ENCODE peak calls at places on chromosomes 1 and 21, in seven cellular contexts. X is GM12878, S is HCT116, Z is K562, D is HepG2, L is SK-N-SH, K is H1. I is an unnamed sample.

GRCh38 chr1:187027259-187027658 is 198.5 kb downstream of the PLA2G4A start:
- DNase-seq in X (no peak), S (no peak), Z (no peak), D (no peak), L (no peak), K (no peak), I (no peak)

GRCh38 chr21:38323721-38324591 is 67.2 kb downstream of the KCNJ15 start:
- DNase-seq in X (no peak), S (no peak), Z (no peak), D (no peak), L (no peak), K (no peak), I (no peak)

GRCh38 chr1:64721576-64722145 is 23.2 kb upstream of the RAVER2 start:
- DNase-seq in X (no peak), S (no peak), Z (no peak), D (no peak), L (no peak), K (no peak), I (no peak)

GRCh38 chr1:218384576-218384975 is 39.4 kb downstream of the TGFB2 start:
- DNase-seq in X (no peak), S (no peak), Z (peak; percentile 7), D (no peak), L (no peak), K (no peak), I (no peak)

GRCh38 chr1:59926381-59927243 is at the start of gene CYP2J2:
- DNase-seq in X (peak; percentile 4), S (peak; percentile 10), Z (peak; percentile 4), D (no peak), L (peak; percentile 82), K (peak; percentile 76), I (peak; percentile 52)

GRCh38 chr21:32137266-32137665 is 141.6 kb downstream of the MIS18A start:
- DNase-seq in X (peak; percentile 5), S (no peak), Z (no peak), D (no peak), L (no peak), K (peak; percentile 1), I (peak; percentile 20)

GRCh38 chr1:181134543-181135461 is 46.3 kb downstream of the IER5 start:
- DNase-seq in X (peak; percentile 91), S (no peak), Z (no peak), D (no peak), L (peak; percentile 55), K (no peak), I (no peak)

GRCh38 chr1:239170828-239171227 is 215.5 kb upstream of the CHRM3 start:
- DNase-seq in X (no peak), S (no peak), Z (no peak), D (no peak), L (no peak), K (no peak), I (no peak)

GRCh38 chr1:208516780-208517179 is 272.6 kb upstream of the PLXNA2 start:
- DNase-seq in X (no peak), S (no peak), Z (no peak), D (no peak), L (no peak), K (no peak), I (no peak)

GRCh38 chr1:28421744-28422143 is 52.2 kb downstream of the PHACTR4 start:
- DNase-seq in X (no peak), S (no peak), Z (no peak), D (no peak), L (no peak), K (no peak), I (no peak)

GRCh38 chr1:23592209-23592905 is 33.1 kb upstream of the ID3 start:
- DNase-seq in X (no peak), S (no peak), Z (no peak), D (no peak), L (no peak), K (no peak), I (no peak)

GRCh38 chr1:157838966-157839365 is 2.6 kb downstream of the CD5L start:
- DNase-seq in X (no peak), S (no peak), Z (no peak), D (no peak), L (no peak), K (no peak), I (no peak)

DNA sequence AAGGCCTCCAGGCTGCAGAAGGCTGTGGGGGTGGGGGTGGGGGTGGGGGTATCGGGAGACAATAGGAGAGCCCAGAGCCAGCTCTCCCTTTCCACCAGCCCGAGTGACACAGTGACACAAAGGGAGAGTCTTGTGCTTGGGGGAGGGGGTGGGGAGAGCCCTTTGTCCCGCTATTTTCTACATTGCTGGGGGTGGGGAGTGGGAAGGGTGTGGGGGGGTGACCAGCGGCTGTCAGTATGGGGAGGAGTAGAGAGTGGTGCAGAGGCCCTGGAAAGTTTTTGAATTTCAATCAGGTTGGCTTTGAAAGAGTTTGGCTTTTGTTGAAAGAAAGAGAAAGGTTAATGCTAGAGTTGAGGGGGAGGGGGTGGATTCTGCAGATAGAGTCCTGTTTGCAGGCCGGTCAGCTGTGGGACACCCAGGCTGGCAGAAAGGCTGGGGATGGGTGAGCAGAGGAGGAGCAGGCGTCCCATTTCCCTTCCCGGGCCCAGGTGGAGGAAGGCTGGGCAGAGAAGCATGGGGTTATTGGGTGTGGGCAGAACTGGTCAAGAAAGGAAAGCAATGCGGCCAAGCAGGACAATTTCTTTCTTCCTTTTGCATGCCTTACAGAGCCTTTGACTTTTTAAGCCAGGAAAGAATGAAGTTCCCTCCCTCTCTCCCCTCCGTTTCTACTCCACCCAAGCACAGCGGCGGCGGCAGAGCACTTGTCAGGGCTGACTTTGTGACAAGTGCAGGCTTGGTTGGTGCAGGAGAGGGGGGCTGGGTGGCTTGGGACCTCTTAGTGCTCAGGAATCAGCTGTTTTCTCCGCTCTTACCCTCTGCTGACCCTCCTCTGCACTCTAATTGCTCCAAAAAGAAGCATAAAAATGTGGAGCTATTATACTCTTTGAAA is 96.2 kb downstream of the RNF220 start:
- DNase-seq in X (no peak), S (no peak), Z (no peak), D (peak; percentile 12), L (no peak), K (peak; percentile 68), I (no peak)
- TF ChIP-seq JUND in X (no peak), S (no peak), Z (no peak), D (no peak), L (no peak), K (no peak), I (no peak)

DNA sequence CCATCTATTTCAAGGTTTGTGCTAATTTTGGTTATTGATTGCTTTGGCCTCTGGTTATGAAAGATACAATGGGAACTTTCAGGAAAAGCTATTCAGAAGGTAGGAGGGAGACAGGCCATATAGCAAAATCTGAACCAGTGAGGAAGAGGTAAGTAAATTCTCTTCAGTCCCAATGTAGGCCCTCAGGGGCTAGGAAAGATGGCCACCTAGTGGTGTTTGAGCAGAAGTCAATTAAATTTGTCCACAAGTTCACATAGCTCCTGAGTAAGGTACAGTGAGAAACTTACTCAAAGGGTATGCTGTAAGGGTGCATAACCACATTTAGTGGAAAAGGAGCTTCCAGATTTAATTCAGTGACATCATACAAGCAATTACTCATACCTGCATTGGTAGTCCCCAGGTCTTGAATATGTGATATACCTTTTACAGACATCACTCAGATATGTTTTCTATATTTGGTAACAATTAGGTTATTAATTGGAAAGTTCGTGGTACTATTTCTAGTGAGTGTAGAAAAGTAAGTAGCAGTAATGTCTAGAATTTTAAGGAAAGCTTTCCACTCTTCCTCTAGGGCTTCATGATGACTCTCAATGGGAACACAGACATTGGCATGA is 21.4 kb upstream of the FMO1 start:
- DNase-seq in X (peak; percentile 11), S (peak; percentile 42), Z (peak; percentile 50), D (peak; percentile 45), L (peak; percentile 26), K (no peak), I (peak; percentile 70)
- TF ChIP-seq JUND in X (no peak), S (no peak), Z (no peak), D (no peak), L (no peak), K (no peak), I (no peak)

GRCh38 chr1:198102454-198102791 is 54.4 kb upstream of the NEK7 start:
- DNase-seq in X (no peak), S (no peak), Z (no peak), D (no peak), L (no peak), K (no peak), I (no peak)
- TF ChIP-seq JUND in X (no peak), S (no peak), Z (no peak), D (no peak), L (no peak), K (no peak), I (no peak)

GRCh38 chr1:171245458-171246064 is 2.7 kb upstream of the FMO1 start:
- DNase-seq in X (no peak), S (peak; percentile 45), Z (peak; percentile 50), D (peak; percentile 25), L (peak; percentile 37), K (no peak), I (peak; percentile 76)
- TF ChIP-seq JUND in X (no peak), S (no peak), Z (no peak), D (no peak), L (no peak), K (no peak), I (no peak)

DNA sequence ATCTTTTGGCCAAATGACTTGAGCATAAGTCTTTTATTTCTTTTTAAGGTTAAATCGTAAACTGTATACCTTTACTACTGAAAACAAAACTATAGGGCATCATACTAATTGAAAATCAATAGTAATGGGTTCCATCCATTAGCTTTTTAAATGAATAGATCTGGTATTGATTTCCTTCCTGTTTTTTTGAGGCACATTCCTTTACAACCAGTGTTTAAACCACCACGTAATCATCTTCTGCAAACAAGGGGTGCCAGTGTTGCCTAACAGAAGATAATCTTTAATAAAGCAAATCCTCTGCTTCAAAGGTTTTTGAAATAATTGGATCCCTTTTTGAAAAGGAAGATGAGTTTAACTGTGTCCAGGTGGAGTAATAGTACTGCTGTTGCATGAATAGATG is 48.7 kb upstream of the ANGPTL1 start:
- DNase-seq in X (no peak), S (no peak), Z (no peak), D (peak; percentile 83), L (no peak), K (no peak), I (no peak)
- TF ChIP-seq JUND in X (no peak), S (no peak), Z (no peak), D (no peak), L (no peak), K (no peak), I (no peak)

GRCh38 chr21:45363921-45364463 is 41.0 kb upstream of the COL18A1 start:
- DNase-seq in X (peak; percentile 8), S (peak; percentile 94), Z (peak; percentile 78), D (peak; percentile 82), L (no peak), K (no peak), I (peak; percentile 42)
- TF ChIP-seq JUND in X (no peak), S (no peak), Z (peak; percentile 96), D (peak; percentile 79), L (peak; percentile 100), K (peak; percentile 53), I (no peak)

GRCh38 chr1:33337994-33338494 is 17.1 kb upstream of the A3GALT2 start:
- DNase-seq in X (no peak), S (no peak), Z (no peak), D (peak; percentile 52), L (no peak), K (no peak), I (no peak)
- TF ChIP-seq JUND in X (no peak), S (no peak), Z (no peak), D (no peak), L (no peak), K (no peak), I (no peak)

I was measured in T47D.